ENCODE peak calls at places on chromosome 18, in eight cellular contexts. One of them, this sample, is unnamed.

GRCh38 chr18:7605705-7606104 is 38.6 kb downstream of the PTPRM start:
- DNase-seq in left ventricle myocardium inferior: no peak
- DNase-seq in CD8-positive, alpha-beta T cell: no peak
- DNase-seq in PC-3: no peak
- DNase-seq in brain microvascular endothelial cell: no peak
- DNase-seq in GM13976: no peak
- DNase-seq in HFF-Myc: no peak
- DNase-seq in WTC11: no peak
- DNase-seq in this sample: no peak

GRCh38 chr18:35335861-35336260 is 8.4 kb downstream of the ZNF24 start:
- DNase-seq in CD8-positive, alpha-beta T cell: no peak
- DNase-seq in PC-3: no peak
- DNase-seq in WTC11: no peak
- DNase-seq in left ventricle myocardium inferior: no peak
- DNase-seq in HFF-Myc: no peak
- DNase-seq in GM13976: no peak
- DNase-seq in brain microvascular endothelial cell: no peak
- DNase-seq in this sample: no peak

GRCh38 chr18:27797484-27797883 is 379.4 kb downstream of the CDH2 start:
- DNase-seq in brain microvascular endothelial cell: no peak
- DNase-seq in left ventricle myocardium inferior: no peak
- DNase-seq in WTC11: no peak
- DNase-seq in HFF-Myc: no peak
- DNase-seq in PC-3: no peak
- DNase-seq in CD8-positive, alpha-beta T cell: no peak
- DNase-seq in GM13976: no peak
- DNase-seq in this sample: no peak

GRCh38 chr18:58541789-58542425 is 87.0 kb downstream of the ALPK2 start:
- DNase-seq in GM13976: peak
- DNase-seq in brain microvascular endothelial cell: peak
- DNase-seq in PC-3: peak
- DNase-seq in HFF-Myc: peak
- DNase-seq in CD8-positive, alpha-beta T cell: no peak
- DNase-seq in WTC11: no peak
- DNase-seq in left ventricle myocardium inferior: no peak
- DNase-seq in this sample: peak

GRCh38 chr18:35407871-35408481 is 30.8 kb upstream of the ZNF396 start:
- DNase-seq in brain microvascular endothelial cell: peak
- DNase-seq in GM13976: peak
- DNase-seq in PC-3: peak
- DNase-seq in WTC11: no peak
- DNase-seq in left ventricle myocardium inferior: no peak
- DNase-seq in HFF-Myc: peak
- DNase-seq in CD8-positive, alpha-beta T cell: peak
- DNase-seq in this sample: peak

GRCh38 chr18:61957801-61958516 is 65.2 kb upstream of the RNF152 start:
- DNase-seq in HFF-Myc: no peak
- DNase-seq in PC-3: no peak
- DNase-seq in left ventricle myocardium inferior: no peak
- DNase-seq in GM13976: no peak
- DNase-seq in WTC11: peak
- DNase-seq in brain microvascular endothelial cell: peak
- DNase-seq in CD8-positive, alpha-beta T cell: no peak
- DNase-seq in this sample: no peak

GRCh38 chr18:46148810-46149209 is 44.6 kb downstream of the HAUS1 start:
- DNase-seq in brain microvascular endothelial cell: peak
- DNase-seq in HFF-Myc: peak
- DNase-seq in PC-3: peak
- DNase-seq in left ventricle myocardium inferior: no peak
- DNase-seq in WTC11: peak
- DNase-seq in GM13976: peak
- DNase-seq in CD8-positive, alpha-beta T cell: no peak
- DNase-seq in this sample: peak

GRCh38 chr18:6614952-6615351 is 114.6 kb upstream of the ARHGAP28 start:
- DNase-seq in PC-3: peak
- DNase-seq in WTC11: no peak
- DNase-seq in HFF-Myc: no peak
- DNase-seq in left ventricle myocardium inferior: no peak
- DNase-seq in CD8-positive, alpha-beta T cell: no peak
- DNase-seq in brain microvascular endothelial cell: no peak
- DNase-seq in GM13976: no peak
- DNase-seq in this sample: no peak

GRCh38 chr18:58496937-58497336 is 132.0 kb downstream of the ALPK2 start:
- DNase-seq in GM13976: no peak
- DNase-seq in PC-3: peak
- DNase-seq in left ventricle myocardium inferior: no peak
- DNase-seq in brain microvascular endothelial cell: no peak
- DNase-seq in HFF-Myc: no peak
- DNase-seq in WTC11: peak
- DNase-seq in CD8-positive, alpha-beta T cell: no peak
- DNase-seq in this sample: peak

GRCh38 chr18:78722391-78722790 is 257.2 kb upstream of the SALL3 start:
- DNase-seq in HFF-Myc: no peak
- DNase-seq in WTC11: no peak
- DNase-seq in GM13976: no peak
- DNase-seq in PC-3: no peak
- DNase-seq in CD8-positive, alpha-beta T cell: no peak
- DNase-seq in brain microvascular endothelial cell: no peak
- DNase-seq in left ventricle myocardium inferior: no peak
- DNase-seq in this sample: no peak

GRCh38 chr18:38497281-38497680 is 931.7 kb upstream of the CELF4 start:
- DNase-seq in CD8-positive, alpha-beta T cell: no peak
- DNase-seq in HFF-Myc: no peak
- DNase-seq in left ventricle myocardium inferior: no peak
- DNase-seq in GM13976: no peak
- DNase-seq in WTC11: no peak
- DNase-seq in PC-3: no peak
- DNase-seq in brain microvascular endothelial cell: no peak
- DNase-seq in this sample: no peak

GRCh38 chr18:41719808-41720207 is 235.2 kb upstream of the PIK3C3 start:
- DNase-seq in CD8-positive, alpha-beta T cell: no peak
- DNase-seq in HFF-Myc: no peak
- DNase-seq in brain microvascular endothelial cell: peak
- DNase-seq in WTC11: no peak
- DNase-seq in left ventricle myocardium inferior: no peak
- DNase-seq in GM13976: no peak
- DNase-seq in PC-3: no peak
- DNase-seq in this sample: no peak

GRCh38 chr18:59123588-59124369 is 15.9 kb upstream of the SEC11C start:
- DNase-seq in brain microvascular endothelial cell: peak
- DNase-seq in WTC11: no peak
- DNase-seq in CD8-positive, alpha-beta T cell: no peak
- DNase-seq in PC-3: peak
- DNase-seq in GM13976: no peak
- DNase-seq in left ventricle myocardium inferior: no peak
- DNase-seq in HFF-Myc: peak
- DNase-seq in this sample: no peak

GRCh38 chr18:50819027-50819726 is 639 bp downstream of the MRO start:
- DNase-seq in WTC11: peak
- DNase-seq in GM13976: no peak
- DNase-seq in HFF-Myc: no peak
- DNase-seq in left ventricle myocardium inferior: peak
- DNase-seq in PC-3: peak
- DNase-seq in CD8-positive, alpha-beta T cell: no peak
- DNase-seq in brain microvascular endothelial cell: no peak
- DNase-seq in this sample: peak
- TF ChIP-seq CTCF in WTC11: no peak
- TF ChIP-seq CTCF in GM13976: no peak
- TF ChIP-seq CTCF in HFF-Myc: no peak
- TF ChIP-seq CTCF in left ventricle myocardium inferior: no peak
- TF ChIP-seq CTCF in PC-3: no peak
- TF ChIP-seq CTCF in CD8-positive, alpha-beta T cell: no peak
- TF ChIP-seq CTCF in brain microvascular endothelial cell: peak
- TF ChIP-seq CTCF in this sample: no peak

GRCh38 chr18:24446953-24447537 is 13.4 kb upstream of the HRH4 start:
- DNase-seq in WTC11: no peak
- DNase-seq in HFF-Myc: no peak
- DNase-seq in CD8-positive, alpha-beta T cell: no peak
- DNase-seq in brain microvascular endothelial cell: no peak
- DNase-seq in PC-3: peak
- DNase-seq in GM13976: no peak
- DNase-seq in left ventricle myocardium inferior: no peak
- DNase-seq in this sample: no peak
- TF ChIP-seq CTCF in WTC11: no peak
- TF ChIP-seq CTCF in HFF-Myc: peak
- TF ChIP-seq CTCF in CD8-positive, alpha-beta T cell: no peak
- TF ChIP-seq CTCF in brain microvascular endothelial cell: peak
- TF ChIP-seq CTCF in PC-3: peak
- TF ChIP-seq CTCF in GM13976: no peak
- TF ChIP-seq CTCF in left ventricle myocardium inferior: peak
- TF ChIP-seq CTCF in this sample: no peak

DNA sequence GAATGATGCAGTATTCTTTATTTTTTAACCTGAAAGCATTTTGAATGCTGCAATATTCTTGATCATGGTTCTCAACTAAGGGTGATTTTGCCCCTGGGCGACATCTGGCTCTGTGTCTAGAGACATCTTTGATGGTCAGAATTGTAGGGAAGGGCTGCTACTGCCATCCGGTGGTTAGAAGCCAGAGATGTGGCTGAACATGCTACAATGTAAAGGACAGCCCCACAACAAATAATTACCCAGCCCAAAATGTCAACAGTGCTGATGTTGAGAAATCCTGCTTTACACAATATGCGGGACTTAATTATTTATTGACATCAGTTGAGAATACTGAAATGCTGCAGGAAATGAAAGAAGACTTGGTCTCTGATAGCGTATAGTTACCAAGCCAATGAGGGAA is 37.5 kb upstream of the SERPINB2 start:
- DNase-seq in CD8-positive, alpha-beta T cell: no peak
- DNase-seq in PC-3: peak
- DNase-seq in WTC11: peak
- DNase-seq in left ventricle myocardium inferior: no peak
- DNase-seq in HFF-Myc: peak
- DNase-seq in GM13976: no peak
- DNase-seq in brain microvascular endothelial cell: peak
- DNase-seq in this sample: peak
- TF ChIP-seq CTCF in CD8-positive, alpha-beta T cell: no peak
- TF ChIP-seq CTCF in PC-3: peak
- TF ChIP-seq CTCF in WTC11: no peak
- TF ChIP-seq CTCF in left ventricle myocardium inferior: peak
- TF ChIP-seq CTCF in HFF-Myc: peak
- TF ChIP-seq CTCF in GM13976: peak
- TF ChIP-seq CTCF in brain microvascular endothelial cell: peak
- TF ChIP-seq CTCF in this sample: peak

GRCh38 chr18:11323359-11323819 is 174.0 kb upstream of the PIEZO2 start:
- DNase-seq in left ventricle myocardium inferior: no peak
- DNase-seq in brain microvascular endothelial cell: peak
- DNase-seq in CD8-positive, alpha-beta T cell: no peak
- DNase-seq in HFF-Myc: peak
- DNase-seq in PC-3: peak
- DNase-seq in GM13976: no peak
- DNase-seq in WTC11: no peak
- DNase-seq in this sample: peak

GRCh38 chr18:11324510-11324909 is 175.1 kb upstream of the PIEZO2 start:
- DNase-seq in PC-3: no peak
- DNase-seq in HFF-Myc: no peak
- DNase-seq in left ventricle myocardium inferior: no peak
- DNase-seq in brain microvascular endothelial cell: no peak
- DNase-seq in GM13976: no peak
- DNase-seq in WTC11: no peak
- DNase-seq in CD8-positive, alpha-beta T cell: no peak
- DNase-seq in this sample: no peak

GRCh38 chr18:11320981-11321380 is 171.6 kb upstream of the PIEZO2 start:
- DNase-seq in CD8-positive, alpha-beta T cell: no peak
- DNase-seq in HFF-Myc: peak
- DNase-seq in PC-3: peak
- DNase-seq in brain microvascular endothelial cell: peak
- DNase-seq in left ventricle myocardium inferior: no peak
- DNase-seq in WTC11: no peak
- DNase-seq in GM13976: no peak
- DNase-seq in this sample: no peak

GRCh38 chr18:11322006-11322405 is 172.6 kb upstream of the PIEZO2 start:
- DNase-seq in GM13976: no peak
- DNase-seq in WTC11: no peak
- DNase-seq in HFF-Myc: no peak
- DNase-seq in brain microvascular endothelial cell: peak
- DNase-seq in CD8-positive, alpha-beta T cell: no peak
- DNase-seq in left ventricle myocardium inferior: no peak
- DNase-seq in PC-3: no peak
- DNase-seq in this sample: no peak

DNA sequence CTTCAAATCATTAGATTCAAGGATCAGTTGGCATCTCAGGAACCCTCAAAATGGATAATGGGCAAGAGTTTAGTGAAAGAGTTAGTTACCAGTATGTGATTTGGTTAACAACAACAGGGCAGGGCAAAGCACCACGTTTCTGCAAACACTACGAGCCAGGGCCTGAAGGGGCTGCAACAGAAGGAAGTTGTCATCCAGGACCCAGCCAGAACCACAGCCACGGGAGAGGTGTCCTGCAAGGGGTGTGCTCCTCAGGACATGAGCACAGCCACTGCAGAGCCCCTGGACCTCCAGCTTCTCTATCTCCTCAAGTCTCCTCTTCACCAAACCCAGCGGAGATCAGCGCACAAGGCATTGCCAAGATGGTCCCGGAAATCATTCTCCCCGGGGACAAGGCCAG is 173.3 kb upstream of the PIEZO2 start:
- DNase-seq in WTC11: peak
- DNase-seq in brain microvascular endothelial cell: no peak
- DNase-seq in CD8-positive, alpha-beta T cell: no peak
- DNase-seq in HFF-Myc: no peak
- DNase-seq in left ventricle myocardium inferior: no peak
- DNase-seq in PC-3: no peak
- DNase-seq in GM13976: no peak
- DNase-seq in this sample: no peak
- TF ChIP-seq CTCF in WTC11: no peak
- TF ChIP-seq CTCF in brain microvascular endothelial cell: no peak
- TF ChIP-seq CTCF in CD8-positive, alpha-beta T cell: no peak
- TF ChIP-seq CTCF in HFF-Myc: no peak
- TF ChIP-seq CTCF in left ventricle myocardium inferior: no peak
- TF ChIP-seq CTCF in PC-3: no peak
- TF ChIP-seq CTCF in GM13976: no peak
- TF ChIP-seq CTCF in this sample: no peak

GRCh38 chr18:48824231-48824970 is 126.4 kb downstream of the SMAD7 start:
- DNase-seq in HFF-Myc: no peak
- DNase-seq in WTC11: peak
- DNase-seq in GM13976: no peak
- DNase-seq in brain microvascular endothelial cell: no peak
- DNase-seq in CD8-positive, alpha-beta T cell: no peak
- DNase-seq in PC-3: no peak
- DNase-seq in left ventricle myocardium inferior: no peak
- DNase-seq in this sample: no peak

GRCh38 chr18:48827321-48828200 is 123.2 kb downstream of the SMAD7 start:
- DNase-seq in GM13976: no peak
- DNase-seq in WTC11: peak
- DNase-seq in brain microvascular endothelial cell: peak
- DNase-seq in CD8-positive, alpha-beta T cell: no peak
- DNase-seq in left ventricle myocardium inferior: no peak
- DNase-seq in HFF-Myc: peak
- DNase-seq in PC-3: no peak
- DNase-seq in this sample: no peak

GRCh38 chr18:48826806-48827205 is 124.0 kb downstream of the SMAD7 start:
- DNase-seq in left ventricle myocardium inferior: no peak
- DNase-seq in GM13976: no peak
- DNase-seq in brain microvascular endothelial cell: no peak
- DNase-seq in CD8-positive, alpha-beta T cell: no peak
- DNase-seq in HFF-Myc: no peak
- DNase-seq in PC-3: no peak
- DNase-seq in WTC11: peak
- DNase-seq in this sample: no peak

GRCh38 chr18:48826271-48826670 is 124.5 kb downstream of the SMAD7 start:
- DNase-seq in WTC11: no peak
- DNase-seq in brain microvascular endothelial cell: no peak
- DNase-seq in CD8-positive, alpha-beta T cell: no peak
- DNase-seq in PC-3: no peak
- DNase-seq in left ventricle myocardium inferior: no peak
- DNase-seq in HFF-Myc: no peak
- DNase-seq in GM13976: no peak
- DNase-seq in this sample: no peak

GRCh38 chr18:48825101-48825745 is 125.5 kb downstream of the SMAD7 start:
- DNase-seq in brain microvascular endothelial cell: no peak
- DNase-seq in WTC11: peak
- DNase-seq in left ventricle myocardium inferior: no peak
- DNase-seq in HFF-Myc: no peak
- DNase-seq in GM13976: no peak
- DNase-seq in CD8-positive, alpha-beta T cell: no peak
- DNase-seq in PC-3: no peak
- DNase-seq in this sample: no peak
- TF ChIP-seq CTCF in brain microvascular endothelial cell: no peak
- TF ChIP-seq CTCF in WTC11: no peak
- TF ChIP-seq CTCF in left ventricle myocardium inferior: no peak
- TF ChIP-seq CTCF in HFF-Myc: no peak
- TF ChIP-seq CTCF in GM13976: no peak
- TF ChIP-seq CTCF in CD8-positive, alpha-beta T cell: no peak
- TF ChIP-seq CTCF in PC-3: no peak
- TF ChIP-seq CTCF in this sample: no peak